ENCODE peak calls at places on chromosomes 4 and X, in seven cellular contexts. J is IMR-90, W is H9, S is H1, V is mesenchymal stem cell, Q is mesendoderm, K is trophoblast cell. F is an unnamed sample. For H3K4me1, the result is how much of the 10 kb centered on the place peaks cover.

GRCh38 chr4:20520901-20521300 is 179.4 kb upstream of the PACRGL start:
- DNase-seq in J (peak), W (no peak), S (no peak), V (peak), Q (peak), K (peak), F (no peak)

GRCh38 chr4:87697272-87697671 is 47.2 kb downstream of the DMP1 start:
- DNase-seq in J (no peak), W (no peak), S (no peak), V (no peak), Q (peak), K (no peak), F (no peak)

GRCh38 chr4:3682236-3683076 is 83.7 kb upstream of the ADRA2C start:
- DNase-seq in J (no peak), W (no peak), S (no peak), V (no peak), Q (no peak), K (no peak), F (no peak)

GRCh38 chrX:68842781-68843581 is 14.2 kb downstream of the EFNB1 start:
- DNase-seq in J (peak), W (no peak), S (no peak), V (no peak), Q (no peak), K (no peak), F (no peak)

GRCh38 chr4:87270144-87270543 is 49.7 kb upstream of the KLHL8 start:
- DNase-seq in J (peak), W (peak), S (no peak), V (peak), Q (peak), K (no peak), F (peak)

GRCh38 chr4:164345756-164346155 is 408.2 kb upstream of the SMIM31 start:
- DNase-seq in J (peak), W (no peak), S (no peak), V (no peak), Q (no peak), K (no peak), F (no peak)

GRCh38 chr4:3250438-3250955 is 1.5 kb downstream of the MSANTD1 start:
- DNase-seq in J (no peak), W (peak), S (no peak), V (no peak), Q (peak), K (peak), F (no peak)

GRCh38 chr4:176566769-176567168 is 226.0 kb downstream of the VEGFC start:
- DNase-seq in J (no peak), W (no peak), S (no peak), V (no peak), Q (no peak), K (no peak), F (no peak)

GRCh38 chr4:83138979-83139378 is 24.4 kb upstream of the PLAC8 start:
- DNase-seq in J (no peak), W (no peak), S (no peak), V (no peak), Q (no peak), K (no peak), F (no peak)

GRCh38 chrX:153953342-153953830 is 8.9 kb upstream of the RENBP start:
- DNase-seq in J (peak), W (peak), S (peak), V (peak), Q (peak), K (peak), F (peak)

GRCh38 chr4:76854858-76855257 is 43.1 kb downstream of the SOWAHB start:
- DNase-seq in J (no peak), W (no peak), S (no peak), V (peak), Q (no peak), K (no peak), F (no peak)
- H2AK5ac ChIP-seq in J (no peak), W (no peak), S (no peak), V (peak), Q (no peak), K (no peak), F (no peak)

GRCh38 chr4:1039493-1040343 is 28.3 kb downstream of the FGFRL1 start:
- DNase-seq in J (peak), W (no peak), S (no peak), V (peak), Q (peak), K (no peak), F (no peak)

GRCh38 chr4:1042352-1043025 is 31.1 kb downstream of the FGFRL1 start:
- DNase-seq in J (no peak), W (no peak), S (no peak), V (no peak), Q (no peak), K (no peak), F (no peak)

GRCh38 chr4:1040344-1041146 is 29.1 kb downstream of the FGFRL1 start:
- DNase-seq in J (no peak), W (no peak), S (no peak), V (no peak), Q (no peak), K (no peak), F (no peak)

GRCh38 chr4:1041936-1042330 is 30.5 kb downstream of the FGFRL1 start:
- DNase-seq in J (no peak), W (no peak), S (no peak), V (no peak), Q (no peak), K (no peak), F (no peak)

DNA sequence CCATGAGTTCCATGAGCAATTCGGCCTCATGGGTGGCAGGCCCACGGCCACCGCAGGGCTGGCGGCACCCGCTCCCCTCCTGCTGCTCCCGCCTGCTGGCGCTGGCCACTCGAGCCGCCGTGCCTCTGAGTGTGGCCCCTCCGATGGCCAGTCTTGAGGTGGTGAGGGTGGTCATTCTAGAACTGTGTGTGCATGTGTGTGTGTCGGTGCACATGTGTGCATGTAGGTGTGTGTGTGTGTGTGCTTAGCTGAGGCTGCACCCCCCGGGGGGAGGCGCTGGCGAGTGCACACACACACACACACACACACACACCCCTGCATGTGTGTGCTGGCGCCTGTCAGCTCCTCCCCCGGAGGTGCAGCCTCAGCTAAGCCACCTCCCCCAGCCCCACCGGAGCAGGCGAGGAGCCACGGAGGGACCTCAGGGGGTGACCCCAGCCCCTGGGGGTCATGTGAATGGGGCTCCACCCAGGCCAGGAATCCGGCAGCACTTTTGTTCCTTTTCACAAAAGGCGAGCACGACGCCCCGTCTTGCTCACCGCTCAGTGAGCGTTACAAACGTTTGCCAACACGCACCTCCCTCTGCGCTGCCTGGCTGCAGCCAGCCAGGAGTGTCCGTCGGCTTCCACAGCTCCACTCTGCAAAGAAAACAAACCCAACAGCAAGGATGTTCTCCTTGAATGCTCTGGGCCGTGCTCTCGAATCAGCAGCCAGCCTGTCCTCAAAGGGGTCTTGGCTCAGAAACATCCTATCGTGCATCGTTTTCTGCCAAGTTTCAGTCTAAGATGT is 29.9 kb downstream of the FGFRL1 start:
- DNase-seq in J (peak), W (no peak), S (no peak), V (peak), Q (no peak), K (no peak), F (peak)
- H3K4me1 ChIP-seq in J (under half), W (under half), S (under half), V (half or more), Q (under half), K (under half), F (half or more)

DNA sequence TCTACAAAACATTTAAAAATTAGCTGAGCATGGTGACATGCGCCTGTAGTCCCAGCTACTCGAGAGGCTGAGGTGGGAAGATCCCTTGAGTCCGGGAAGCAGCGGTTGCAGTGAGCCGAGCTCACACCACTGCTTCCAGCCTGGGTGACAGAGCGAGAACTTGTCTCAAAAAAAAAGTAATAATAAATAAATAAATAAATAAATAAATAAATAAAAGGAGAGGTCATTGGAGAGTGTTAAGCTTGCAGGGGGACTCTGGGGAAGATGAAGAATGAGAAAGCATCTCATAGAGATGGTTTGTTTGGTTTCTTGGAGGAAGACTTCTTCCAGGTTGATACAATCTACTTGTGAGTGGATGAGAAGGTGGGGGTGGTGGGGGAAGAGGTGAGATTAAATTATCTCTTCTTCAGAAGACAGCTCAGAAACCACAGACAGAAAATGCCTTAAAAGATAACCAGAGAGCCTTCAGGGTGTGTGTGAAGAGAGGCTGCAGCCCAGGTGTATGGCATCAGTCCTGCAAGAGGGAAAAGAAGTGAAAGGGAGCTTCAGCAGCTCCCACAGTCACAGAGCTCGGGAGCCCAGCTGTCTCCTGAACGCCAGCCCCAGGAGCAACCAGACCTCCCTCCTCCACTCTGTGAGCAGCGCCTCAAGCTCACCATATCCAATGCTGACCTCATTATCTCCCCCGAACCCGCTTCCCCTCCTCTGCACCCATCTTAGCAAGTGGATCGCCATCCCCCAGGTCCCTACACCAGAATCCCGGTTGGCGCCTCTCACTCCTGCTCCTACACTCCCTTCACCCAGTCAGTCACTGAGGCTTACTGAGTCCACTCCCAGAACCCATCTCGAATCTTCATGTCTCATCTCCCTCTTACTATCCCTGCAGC is 48.2 kb downstream of the RBM47 start:
- DNase-seq in J (no peak), W (no peak), S (no peak), V (no peak), Q (peak), K (no peak), F (no peak)
- H2AK5ac ChIP-seq in J (peak), W (no peak), S (no peak), V (peak), Q (no peak), K (peak), F (no peak)

GRCh38 chr4:157079441-157079840 is 3.5 kb downstream of the GLRB start:
- DNase-seq in J (no peak), W (no peak), S (no peak), V (no peak), Q (no peak), K (no peak), F (no peak)
- H3K4me1 ChIP-seq in J (under half), W (under half), S (under half), V (under half), Q (under half), K (under half), F (under half)

GRCh38 chr4:39383690-39384089 is 17.5 kb upstream of the RFC1 start:
- DNase-seq in J (no peak), W (no peak), S (no peak), V (no peak), Q (no peak), K (no peak), F (no peak)

GRCh38 chr4:39384563-39384962 is 18.4 kb upstream of the RFC1 start:
- DNase-seq in J (no peak), W (no peak), S (no peak), V (no peak), Q (no peak), K (no peak), F (no peak)
- H2AK5ac ChIP-seq in J (no peak), W (no peak), S (no peak), V (no peak), Q (no peak), K (no peak), F (no peak)

DNA sequence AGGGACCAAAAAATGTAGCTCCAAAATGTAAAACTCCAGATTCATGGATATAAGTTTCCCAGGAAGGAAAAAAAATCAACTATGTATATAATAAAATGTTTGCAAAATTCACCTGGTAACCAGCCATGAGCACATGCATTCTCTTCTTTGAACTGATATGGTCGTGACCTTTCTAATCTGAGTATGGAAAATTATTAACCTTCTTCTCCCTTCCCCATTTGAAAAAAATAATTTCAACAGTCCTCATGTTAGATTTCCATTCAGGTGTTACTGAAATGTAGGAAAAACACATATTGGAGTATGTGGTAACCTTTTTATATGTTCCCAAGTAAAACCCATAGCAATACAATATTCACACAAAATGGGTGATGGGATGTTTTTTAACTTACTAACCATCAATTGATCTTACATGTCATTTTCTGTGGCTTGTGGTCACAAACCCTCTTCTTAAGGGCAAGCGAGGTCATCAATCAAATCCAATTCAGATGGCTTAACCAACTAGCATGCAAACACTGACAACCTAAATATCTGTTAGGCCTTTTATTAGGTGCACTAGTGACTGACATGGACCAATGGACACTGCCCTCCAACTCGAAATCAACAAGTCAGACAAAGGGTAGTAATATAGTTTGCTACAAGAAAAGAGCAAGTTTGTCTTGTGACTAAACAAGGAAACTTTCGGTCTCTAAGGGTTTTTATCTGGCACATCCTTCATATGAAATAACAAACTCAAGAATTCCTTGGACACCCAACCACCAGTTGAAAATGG is 74.4 kb downstream of the CAMK2D start:
- DNase-seq in J (peak), W (no peak), S (no peak), V (no peak), Q (no peak), K (no peak), F (no peak)
- H3K4me1 ChIP-seq in J (under half), W (under half), S (under half), V (under half), Q (under half), K (under half), F (under half)